ENCODE peak calls at places on chromosomes 13 and 19, in ten cellular contexts. G, M, T, O, L, U, Q, F, S and X are unnamed samples.

GRCh38 chr13:99359493-99359892 is 52.3 kb upstream of the GPR183 start:
- DNase-seq in G (no peak), M (no peak), T (no peak), O (no peak), L (no peak), U (no peak), Q (no peak), F (peak), S (no peak), X (no peak)

GRCh38 chr19:31332096-31332495 is 17.1 kb downstream of the TSHZ3 start:
- DNase-seq in G (no peak), M (no peak), T (no peak), O (no peak), L (no peak), U (no peak), Q (peak), F (no peak), S (no peak), X (no peak)

GRCh38 chr19:10514211-10515145 is 2.8 kb downstream of the S1PR5 start:
- DNase-seq in G (no peak), M (no peak), T (no peak), O (no peak), L (no peak), U (no peak), Q (no peak), F (no peak), S (peak), X (no peak)

GRCh38 chr19:19531951-19532805 is 3.5 kb downstream of the YJEFN3 start:
- DNase-seq in G (peak), M (peak), T (peak), O (no peak), L (no peak), U (no peak), Q (peak), F (peak), S (peak), X (no peak)

GRCh38 chr13:45207319-45207718 is 6.5 kb upstream of the KCTD4 start:
- DNase-seq in G (no peak), M (no peak), T (no peak), O (no peak), L (no peak), U (no peak), Q (no peak), F (no peak), S (no peak), X (no peak)

GRCh38 chr13:35978607-35979316 is 152.4 kb downstream of the DCLK1 start:
- DNase-seq in G (peak), M (no peak), T (no peak), O (peak), L (no peak), U (no peak), Q (peak), F (no peak), S (peak), X (no peak)

GRCh38 chr13:66353664-66354063 is 876.5 kb downstream of the PCDH9 start:
- DNase-seq in G (no peak), M (no peak), T (no peak), O (peak), L (no peak), U (no peak), Q (no peak), F (no peak), S (no peak), X (no peak)

GRCh38 chr13:110826861-110827672 is 87.8 kb downstream of the ANKRD10 start:
- DNase-seq in G (no peak), M (no peak), T (no peak), O (no peak), L (no peak), U (no peak), Q (no peak), F (no peak), S (no peak), X (no peak)

GRCh38 chr19:3813473-3814392 is 27.6 kb upstream of the MATK start:
- DNase-seq in G (no peak), M (no peak), T (no peak), O (no peak), L (no peak), U (no peak), Q (no peak), F (no peak), S (no peak), X (no peak)

GRCh38 chr19:10892256-10892655 is 20.9 kb downstream of the CARM1 start:
- DNase-seq in G (no peak), M (no peak), T (no peak), O (no peak), L (no peak), U (no peak), Q (no peak), F (no peak), S (no peak), X (no peak)

GRCh38 chr13:108083056-108083455 is 132.3 kb downstream of the LIG4 start:
- DNase-seq in G (no peak), M (no peak), T (no peak), O (no peak), L (no peak), U (no peak), Q (no peak), F (no peak), S (no peak), X (no peak)

GRCh38 chr19:10141973-10142372 is 22.3 kb upstream of the EIF3G start:
- DNase-seq in G (no peak), M (no peak), T (no peak), O (no peak), L (no peak), U (no peak), Q (no peak), F (no peak), S (no peak), X (no peak)

DNA sequence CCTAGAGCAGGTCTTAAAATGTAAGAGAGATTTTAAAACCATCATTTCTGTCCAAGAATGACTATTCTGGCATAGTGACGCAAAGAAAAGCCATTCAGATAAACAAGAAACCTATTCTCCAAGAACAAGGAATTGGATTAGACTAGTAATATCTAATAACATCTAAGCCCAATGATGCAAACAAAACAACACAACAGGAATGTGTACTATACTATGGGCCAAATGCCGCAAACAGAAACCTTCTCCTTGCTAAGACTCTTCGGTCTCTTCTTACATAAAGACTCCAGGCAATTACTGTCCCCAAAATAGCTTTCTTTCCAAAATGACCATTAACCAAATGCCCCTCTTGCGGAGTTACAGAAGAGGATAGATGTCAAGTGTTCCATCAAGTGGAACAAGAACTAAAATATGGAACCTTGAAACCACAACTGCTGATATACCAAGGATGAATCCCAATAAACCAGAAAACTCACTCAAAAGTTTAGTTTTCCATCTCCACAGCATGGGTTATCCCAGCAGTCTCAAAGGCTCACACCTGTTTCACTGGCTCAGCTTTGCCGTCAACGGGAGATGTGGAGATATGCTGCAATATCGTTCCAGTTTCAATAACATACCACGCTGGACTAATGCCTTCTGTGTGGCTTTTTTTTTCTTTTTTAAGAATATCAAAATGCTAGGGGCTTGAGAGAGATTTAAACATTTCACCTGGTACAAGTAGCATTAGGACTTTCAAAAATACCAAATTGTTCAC is 76.2 kb downstream of the FOXO1 start:
- DNase-seq in G (no peak), M (no peak), T (no peak), O (no peak), L (no peak), U (no peak), Q (no peak), F (no peak), S (no peak), X (no peak)
- H3K4me3 ChIP-seq in G (no peak), M (no peak), T (no peak), O (no peak), L (no peak), U (no peak), Q (no peak), F (peak), S (no peak), X (no peak)

GRCh38 chr13:46317120-46317519 is 69.9 kb downstream of the RUBCNL start:
- DNase-seq in G (no peak), M (no peak), T (no peak), O (no peak), L (no peak), U (no peak), Q (no peak), F (no peak), S (no peak), X (no peak)
- TF ChIP-seq CTCF in G (no peak), M (no peak), T (no peak), O (no peak), L (no peak), U (no peak), Q (no peak), F (no peak), S (peak), X (no peak)

GRCh38 chr19:40571005-40571318 is 5.7 kb upstream of the SHKBP1 start:
- DNase-seq in G (no peak), M (no peak), T (no peak), O (no peak), L (no peak), U (no peak), Q (no peak), F (no peak), S (no peak), X (no peak)
- H3K27ac ChIP-seq in G (no peak), M (peak), T (no peak), O (no peak), L (peak), U (peak), Q (peak), F (no peak), S (no peak), X (peak)

GRCh38 chr19:1094978-1095701 is at the start of gene POLR2E:
- DNase-seq in G (peak), M (peak), T (peak), O (peak), L (peak), U (peak), Q (peak), F (peak), S (peak), X (peak)

GRCh38 chr19:1091544-1092175 is 3.5 kb downstream of the POLR2E start:
- DNase-seq in G (no peak), M (no peak), T (peak), O (no peak), L (no peak), U (no peak), Q (no peak), F (no peak), S (no peak), X (no peak)

GRCh38 chr19:1094655-1094977 is 559 bp downstream of the POLR2E start:
- DNase-seq in G (no peak), M (no peak), T (peak), O (no peak), L (no peak), U (no peak), Q (no peak), F (no peak), S (no peak), X (no peak)

GRCh38 chr19:1093811-1094553 is 1.2 kb downstream of the POLR2E start:
- DNase-seq in G (no peak), M (no peak), T (peak), O (no peak), L (no peak), U (no peak), Q (no peak), F (no peak), S (no peak), X (no peak)

DNA sequence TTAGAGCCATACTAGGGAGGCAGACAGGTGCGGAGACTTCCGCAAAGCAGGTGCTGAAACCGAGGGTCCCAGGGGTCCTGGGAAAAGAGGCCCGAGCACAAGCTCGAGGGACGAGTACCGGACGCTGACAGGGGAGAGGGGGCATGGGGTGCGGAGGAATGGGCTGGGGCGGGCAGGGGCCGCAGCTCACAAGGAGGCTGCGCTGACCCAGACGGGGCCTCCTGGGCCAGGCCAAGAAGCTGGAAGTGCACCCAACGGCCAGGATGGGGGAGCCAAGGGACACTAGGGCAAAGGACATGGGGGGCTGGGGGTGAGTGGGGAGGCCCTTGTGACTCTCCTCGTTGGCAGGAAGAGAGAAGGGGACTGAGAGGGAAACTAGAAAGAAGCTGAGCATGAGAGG is 1.8 kb downstream of the POLR2E start:
- DNase-seq in G (no peak), M (no peak), T (peak), O (no peak), L (no peak), U (no peak), Q (no peak), F (no peak), S (no peak), X (no peak)
- H3K4me3 ChIP-seq in G (peak), M (no peak), T (no peak), O (peak), L (peak), U (peak), Q (no peak), F (no peak), S (no peak), X (no peak)

DNA sequence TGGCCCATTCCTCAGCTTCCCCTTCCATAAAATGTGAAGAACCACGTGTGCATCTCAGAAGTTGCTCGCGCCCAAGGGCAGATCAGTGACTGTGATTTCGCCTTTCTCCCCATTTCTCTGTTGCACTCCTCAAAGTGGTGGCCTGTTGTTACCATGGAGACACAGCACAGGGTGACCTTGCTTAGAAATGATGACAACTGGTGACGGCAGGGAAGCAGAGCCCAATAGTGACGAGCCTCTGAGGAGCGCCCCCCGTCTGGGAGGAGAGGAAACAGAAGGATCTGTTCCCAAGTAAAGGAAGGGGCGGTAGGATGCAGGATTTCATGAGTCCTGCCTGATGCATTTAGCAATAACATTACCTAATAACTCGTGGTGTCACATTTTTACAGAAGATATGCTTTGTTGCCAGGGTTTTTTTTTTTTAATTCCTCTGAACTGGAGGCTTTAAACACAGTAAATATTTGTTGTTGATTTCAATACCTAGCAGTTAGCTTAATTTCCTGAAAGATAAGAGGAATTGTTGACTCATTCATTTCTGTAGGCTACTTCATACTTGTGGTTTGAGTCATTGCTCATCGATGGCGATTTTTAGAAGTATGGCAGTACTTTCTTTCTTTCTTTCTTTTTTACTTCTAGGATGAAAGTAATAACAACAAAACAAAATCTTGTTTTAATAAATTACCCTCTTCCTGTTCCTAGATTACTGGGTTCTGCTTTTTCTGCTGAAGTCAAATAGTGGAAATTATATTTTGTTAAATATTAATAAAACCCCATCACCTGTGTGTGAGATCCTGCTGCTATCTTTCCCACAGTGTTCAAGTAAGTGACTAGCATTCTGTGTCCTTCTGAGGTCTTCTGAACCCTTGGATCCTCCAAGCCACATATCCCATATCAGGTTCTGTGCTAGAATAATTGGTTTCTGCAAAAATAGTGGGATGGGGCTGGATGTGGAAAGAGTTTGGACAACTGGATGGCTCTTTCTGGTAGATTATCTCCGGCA is 36.0 kb downstream of the MBNL2 start:
- DNase-seq in G (peak), M (peak), T (no peak), O (no peak), L (no peak), U (peak), Q (peak), F (no peak), S (no peak), X (peak)
- TF ChIP-seq CTCF in G (no peak), M (no peak), T (peak), O (peak), L (peak), U (no peak), Q (no peak), F (no peak), S (peak), X (no peak)

DNA sequence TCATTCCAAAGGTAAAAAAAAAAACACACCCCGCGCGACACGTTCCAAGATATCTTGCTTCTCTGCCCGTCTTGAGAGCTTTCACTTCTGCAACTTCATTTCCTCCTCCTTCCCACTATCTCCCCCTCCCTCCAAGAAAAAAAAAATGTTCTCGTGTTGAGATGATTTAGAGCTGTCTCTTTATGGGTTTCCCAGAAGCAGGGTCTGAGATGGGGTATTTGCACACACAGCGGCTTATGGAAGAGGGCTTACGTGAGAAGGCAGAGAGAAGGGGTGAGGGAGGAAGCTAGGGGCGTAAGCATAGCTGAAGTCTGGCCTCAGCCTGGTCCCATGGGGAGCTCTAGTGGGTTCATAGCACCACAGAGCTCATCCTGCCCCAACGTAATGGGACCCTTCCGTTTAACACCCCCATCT is 31.3 kb upstream of the USE1 start:
- DNase-seq in G (no peak), M (no peak), T (no peak), O (no peak), L (no peak), U (no peak), Q (no peak), F (peak), S (no peak), X (no peak)
- H3K27ac ChIP-seq in G (no peak), M (no peak), T (peak), O (no peak), L (no peak), U (no peak), Q (no peak), F (peak), S (no peak), X (no peak)